ENCODE peak calls at places on chromosomes 1 and 21, in five cellular contexts. O, J, C, U and D are unnamed samples.

GRCh38 chr1:155931332-155932038 is 2.7 kb downstream of the KHDC4 start:
- DNase-seq in J (peak; percentile 64), U (no peak), C (no peak), O (no peak), D (no peak)

GRCh38 chr1:222392571-222392970 is 155.3 kb downstream of the HHIPL2 start:
- DNase-seq in J (no peak), U (no peak), C (no peak), O (no peak), D (no peak)

GRCh38 chr1:83900530-83900929 is 98.4 kb downstream of the TTLL7 start:
- DNase-seq in J (peak; percentile 75), O (no peak), C (no peak), U (peak; percentile 13), D (no peak)

GRCh38 chr1:44256762-44257554 is 43.7 kb downstream of the DMAP1 start:
- DNase-seq in C (no peak), O (no peak), J (no peak), U (no peak), D (no peak)

GRCh38 chr1:44664730-44665370 is 9.4 kb downstream of the TMEM53 start:
- DNase-seq in O (no peak), C (no peak), U (no peak), J (no peak), D (no peak)

GRCh38 chr1:157968503-157968902 is 24.9 kb upstream of the KIRREL1 start:
- DNase-seq in O (no peak), J (peak; percentile 81), U (peak; percentile 90), C (no peak), D (no peak)

GRCh38 chr1:243234978-243235657 is 20.0 kb downstream of the CEP170 start:
- DNase-seq in C (no peak), O (no peak), J (no peak), U (no peak), D (no peak)

GRCh38 chr1:11640101-11640500 is 14.1 kb downstream of the FBXO2 start:
- DNase-seq in J (no peak), U (no peak), C (no peak), O (no peak), D (no peak)

GRCh38 chr1:10740123-10740522 is 56.3 kb downstream of the CASZ1 start:
- DNase-seq in J (no peak), C (no peak), O (no peak), U (no peak), D (no peak)

GRCh38 chr1:42962641-42963377 is 4.1 kb upstream of the SLC2A1 start:
- DNase-seq in U (no peak), J (peak; percentile 69), O (peak; percentile 89), C (peak; percentile 40), D (peak; percentile 78)

GRCh38 chr1:53575141-53575947 is 116.1 kb downstream of the DMRTB1 start:
- DNase-seq in C (peak; percentile 75), O (no peak), J (no peak), U (no peak), D (no peak)

GRCh38 chr1:53574621-53575020 is 115.4 kb downstream of the DMRTB1 start:
- DNase-seq in U (no peak), C (no peak), O (no peak), J (no peak), D (no peak)

GRCh38 chr1:53575948-53576305 is 116.7 kb downstream of the DMRTB1 start:
- DNase-seq in C (no peak), O (no peak), U (no peak), J (no peak), D (no peak)

GRCh38 chr1:53577141-53578100 is 118.2 kb downstream of the DMRTB1 start:
- DNase-seq in J (no peak), U (no peak), O (peak; percentile 32), C (peak; percentile 47), D (no peak)

GRCh38 chr1:53576381-53576801 is 117.2 kb downstream of the DMRTB1 start:
- DNase-seq in O (no peak), C (no peak), U (no peak), J (no peak), D (no peak)
- H3K4me2 ChIP-seq in O (no peak overlapping the region), C (peak overlapping the region; percentile 66), U (no peak overlapping the region), J (no peak overlapping the region), D (no peak overlapping the region)

DNA sequence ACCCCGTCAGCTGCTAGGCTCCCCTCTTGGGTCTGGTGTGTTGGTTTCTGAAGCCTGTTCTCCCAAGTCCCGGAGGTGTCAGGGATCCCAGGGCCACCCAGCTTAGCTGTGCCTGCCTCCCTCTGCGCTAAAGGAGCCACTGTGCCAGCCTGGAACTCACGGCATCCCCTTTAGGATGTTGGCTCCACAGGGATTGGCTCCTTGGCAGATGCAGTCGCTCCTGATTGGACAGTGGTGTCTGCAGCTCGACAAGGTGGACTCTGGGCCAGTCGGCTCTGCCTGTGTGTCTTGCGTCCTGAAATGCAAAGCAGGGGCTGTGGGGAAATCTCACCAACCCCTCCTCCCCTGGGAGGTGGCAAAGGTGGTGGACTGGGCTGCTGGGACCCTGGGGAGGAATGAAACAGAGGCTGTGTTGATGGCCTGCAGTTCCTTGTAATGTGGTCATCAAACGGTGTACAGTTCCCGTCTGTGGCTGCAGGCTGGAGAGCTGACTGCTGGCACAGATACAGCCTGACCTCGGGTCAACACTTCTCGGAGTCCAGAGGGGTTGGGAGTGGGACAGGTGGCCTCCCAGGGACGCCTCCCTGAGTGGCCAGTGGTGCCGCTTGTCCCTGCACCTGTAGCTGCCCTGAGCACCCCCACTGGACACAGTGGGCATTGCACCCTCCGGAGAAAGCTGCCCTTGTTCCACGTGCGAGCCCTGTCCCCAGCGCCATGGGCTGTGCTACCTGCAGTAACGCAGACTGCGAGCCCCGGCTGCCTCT is 11.5 kb upstream of the KCNAB2 start:
- DNase-seq in J (peak; percentile 65), C (peak; percentile 56), U (no peak), O (peak; percentile 66), D (peak; percentile 67)
- H3K4me1 ChIP-seq in J (peaks cover 9% of the 10 kb centered on the region), C (peaks cover 18% of the 10 kb centered on the region), U (no peaks in the 10 kb centered on the region), O (peaks cover 7% of the 10 kb centered on the region), D (no peaks in the 10 kb centered on the region)

DNA sequence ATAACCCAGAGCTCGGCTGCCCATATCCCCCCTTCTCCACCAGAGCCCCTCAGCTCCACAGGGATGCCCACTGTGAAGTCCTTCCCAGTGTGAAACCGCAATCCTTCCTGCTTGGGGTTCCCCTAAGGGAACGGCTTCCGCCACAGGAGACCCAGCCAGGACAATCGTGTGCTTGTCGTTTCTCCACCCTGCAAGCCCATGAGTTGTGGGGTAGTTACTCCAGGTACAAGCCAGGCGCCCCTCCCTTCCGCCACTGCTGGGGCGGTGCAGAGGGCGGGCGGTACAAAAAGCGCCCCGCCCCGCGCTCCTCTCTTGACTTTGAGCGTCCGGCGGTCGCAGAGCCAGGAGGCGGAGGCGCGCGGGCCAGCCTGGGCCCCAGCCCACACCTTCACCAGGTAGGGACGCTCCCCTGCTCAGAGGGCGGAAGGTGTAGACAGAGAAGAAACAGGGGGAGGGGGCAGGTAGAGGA is at the start of gene TINAGL1:
- DNase-seq in J (peak; percentile 94), O (peak; percentile 79), U (peak; percentile 96), C (no peak), D (peak; percentile 93)
- H3K4me2 ChIP-seq in J (peak within 1 kb of the TSS; percentile 90), O (peak within 1 kb of the TSS; percentile 55), U (peak within 1 kb of the TSS; percentile 87), C (no peak within 1 kb of the TSS), D (peak within 1 kb of the TSS; percentile 81)

GRCh38 chr1:174965006-174965971 is 34.5 kb upstream of the CACYBP start:
- DNase-seq in O (peak; percentile 81), J (no peak), U (no peak), C (no peak), D (peak; percentile 19)

GRCh38 chr1:174964261-174964984 is 35.3 kb upstream of the CACYBP start:
- DNase-seq in J (no peak), O (no peak), U (peak; percentile 42), C (no peak), D (peak; percentile 31)

GRCh38 chr1:174960362-174960761 is 39.4 kb upstream of the CACYBP start:
- DNase-seq in C (no peak), U (no peak), O (no peak), J (no peak), D (no peak)

GRCh38 chr1:174966000-174966572 is 33.7 kb upstream of the CACYBP start:
- DNase-seq in U (no peak), J (peak; percentile 69), C (no peak), O (no peak), D (no peak)

GRCh38 chr1:174963547-174964125 is 36.1 kb upstream of the CACYBP start:
- DNase-seq in J (peak; percentile 52), U (no peak), C (no peak), O (no peak), D (no peak)
- H3K4me1 ChIP-seq in J (peaks cover 30% of the 10 kb centered on the region), U (peaks cover 29% of the 10 kb centered on the region), C (peaks cover 13% of the 10 kb centered on the region), O (peaks cover 7% of the 10 kb centered on the region), D (peaks cover 45% of the 10 kb centered on the region)

DNA sequence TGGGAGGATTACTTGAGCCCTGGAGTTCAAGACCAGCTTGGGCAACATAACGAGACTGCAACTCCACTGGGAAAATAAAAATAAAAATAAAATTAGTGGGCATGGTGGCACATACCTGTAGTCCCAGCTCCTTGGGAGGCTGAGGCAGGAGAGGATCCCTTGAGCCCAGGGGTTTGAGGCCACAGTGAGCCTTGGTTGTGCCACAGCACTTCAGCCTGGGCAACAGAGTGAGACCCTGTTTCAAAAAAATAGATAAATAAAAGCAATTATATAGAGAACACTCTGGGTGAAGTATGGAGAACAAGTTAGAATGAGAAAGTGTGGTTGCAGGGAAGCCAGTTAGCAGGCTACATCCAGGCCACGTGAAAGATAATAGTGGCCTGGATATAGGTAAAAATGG is 25.7 kb downstream of the CXADR start:
- DNase-seq in C (no peak), J (no peak), U (no peak), O (no peak), D (no peak)
- H3K4me2 ChIP-seq in C (no peak overlapping the region), J (no peak overlapping the region), U (no peak overlapping the region), O (no peak overlapping the region), D (no peak overlapping the region)

DNA sequence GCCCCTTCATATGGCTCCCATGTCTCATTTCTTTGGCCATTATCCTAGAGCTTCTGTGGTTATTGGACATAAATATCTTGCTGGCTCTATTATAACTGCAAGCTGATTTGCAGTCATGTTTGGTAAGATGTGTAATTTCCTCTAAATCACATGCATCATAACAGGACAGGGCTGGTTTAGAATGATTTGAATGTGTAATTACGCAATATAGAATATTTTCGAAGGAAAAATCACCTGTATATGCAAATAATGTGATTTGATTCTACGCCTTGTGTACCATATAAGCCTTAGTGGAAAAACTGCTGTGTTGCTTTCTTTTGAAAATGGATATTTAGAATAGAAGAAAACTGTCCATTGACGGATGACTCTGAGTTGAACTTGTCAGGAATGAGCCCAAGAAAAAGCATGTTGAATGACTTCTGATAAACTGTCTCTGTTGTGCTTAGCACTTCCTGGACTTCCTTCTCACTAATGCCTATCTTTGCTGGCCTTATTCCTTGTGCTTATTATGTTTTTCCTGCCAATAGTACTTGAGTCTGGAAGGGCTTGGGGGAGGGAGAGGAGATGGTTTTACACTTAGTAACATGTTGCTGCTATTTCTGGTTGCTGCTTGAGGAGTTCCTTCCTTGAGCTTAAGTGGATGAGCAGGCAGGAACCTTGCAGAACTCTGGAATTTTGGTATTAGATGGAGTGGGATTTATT is 6.5 kb downstream of the CACHD1 start:
- DNase-seq in C (no peak), O (no peak), U (no peak), J (peak; percentile 29), D (peak; percentile 58)
- H3K4me1 ChIP-seq in C (no peaks in the 10 kb centered on the region), O (peaks cover 36% of the 10 kb centered on the region), U (peaks cover 24% of the 10 kb centered on the region), J (peaks cover 24% of the 10 kb centered on the region), D (peaks cover 57% of the 10 kb centered on the region)

GRCh38 chr1:172674831-172675613 is 16.1 kb downstream of the FASLG start:
- DNase-seq in J (no peak), O (no peak), U (no peak), C (no peak), D (no peak)

GRCh38 chr1:172680733-172681275 is 21.9 kb downstream of the FASLG start:
- DNase-seq in C (no peak), U (no peak), J (no peak), O (peak; percentile 48), D (no peak)

GRCh38 chr1:172680244-172680643 is 21.3 kb downstream of the FASLG start:
- DNase-seq in C (no peak), J (peak; percentile 34), O (no peak), U (no peak), D (no peak)

GRCh38 chr1:172682812-172683211 is 23.9 kb downstream of the FASLG start:
- DNase-seq in U (no peak), J (no peak), C (no peak), O (peak; percentile 37), D (no peak)

GRCh38 chr1:172678990-172679772 is 20.3 kb downstream of the FASLG start:
- DNase-seq in C (no peak), J (no peak), O (peak; percentile 54), U (no peak), D (peak; percentile 75)
- H3K4me2 ChIP-seq in C (no peak overlapping the region), J (no peak overlapping the region), O (no peak overlapping the region), U (no peak overlapping the region), D (no peak overlapping the region)